ENCODE peak calls at places on chromosomes 7 and 10, in seven cellular contexts. F is NCI-H2029, E is ureter, S is NAMALWA, C is PC-9, K is colonic mucosa, T is choroid plexus epithelial cell. R is an unnamed sample.

GRCh38 chr10:76251773-76252617 is 820.6 kb downstream of the LRMDA start:
- DNase-seq in F (no peak), E (peak), S (no peak), C (no peak), K (peak), T (no peak), R (peak)

GRCh38 chr10:7111574-7111973 is 299.3 kb downstream of the SFMBT2 start:
- DNase-seq in F (no peak), E (no peak), S (no peak), C (no peak), K (no peak), T (peak), R (peak)

GRCh38 chr7:151812967-151813366 is 63.9 kb downstream of the PRKAG2 start:
- DNase-seq in F (no peak), E (no peak), S (no peak), C (no peak), K (no peak), T (no peak), R (no peak)

GRCh38 chr10:100881552-100882250 is 31.1 kb upstream of the SLF2 start:
- DNase-seq in F (no peak), E (no peak), S (no peak), C (no peak), K (no peak), T (no peak), R (peak)

GRCh38 chr10:94902570-94902969 is 35.9 kb upstream of the CYP2C9 start:
- DNase-seq in F (no peak), E (no peak), S (no peak), C (no peak), K (no peak), T (no peak), R (peak)

GRCh38 chr10:23918090-23918704 is 290.7 kb upstream of the KIAA1217 start:
- DNase-seq in F (no peak), E (no peak), S (no peak), C (no peak), K (no peak), T (no peak), R (no peak)

GRCh38 chr7:23931633-23932032 is 221.6 kb downstream of the STK31 start:
- DNase-seq in F (no peak), E (no peak), S (no peak), C (no peak), K (no peak), T (no peak), R (no peak)

GRCh38 chr10:115829501-115830215 is 443.3 kb downstream of the GFRA1 start:
- DNase-seq in F (no peak), E (no peak), S (no peak), C (no peak), K (no peak), T (peak), R (peak)

GRCh38 chr10:130696870-130697269 is 560.7 kb downstream of the GLRX3 start:
- DNase-seq in F (no peak), E (no peak), S (no peak), C (no peak), K (no peak), T (no peak), R (no peak)

GRCh38 chr7:16137944-16138343 is 283.4 kb downstream of the CRPPA start:
- DNase-seq in F (no peak), E (no peak), S (no peak), C (no peak), K (no peak), T (no peak), R (no peak)

GRCh38 chr10:127915324-127915723 is 8.4 kb downstream of the PTPRE start:
- DNase-seq in F (no peak), E (no peak), S (no peak), C (no peak), K (no peak), T (no peak), R (no peak)

GRCh38 chr7:55570218-55570873 is 2.0 kb downstream of the VOPP1 start:
- DNase-seq in F (no peak), E (no peak), S (peak), C (peak), K (no peak), T (no peak), R (peak)

GRCh38 chr10:49596836-49597235 is 13.3 kb upstream of the SLC18A3 start:
- DNase-seq in F (no peak), E (no peak), S (no peak), C (no peak), K (peak), T (no peak), R (no peak)

GRCh38 chr10:6635784-6636183 is 55.7 kb upstream of the PRKCQ start:
- DNase-seq in F (no peak), E (no peak), S (no peak), C (no peak), K (no peak), T (no peak), R (no peak)

GRCh38 chr10:30491204-30491603 is 57.2 kb downstream of the MAP3K8 start:
- DNase-seq in F (no peak), E (no peak), S (no peak), C (peak), K (no peak), T (peak), R (peak)

GRCh38 chr7:112308974-112309373 is 102.5 kb downstream of the ZNF277 start:
- DNase-seq in F (no peak), E (no peak), S (no peak), C (no peak), K (no peak), T (no peak), R (no peak)

GRCh38 chr7:34869016-34869415 is 168.3 kb downstream of the DPY19L1 start:
- DNase-seq in F (no peak), E (no peak), S (no peak), C (no peak), K (no peak), T (no peak), R (no peak)